ENCODE peak calls at places on chromosomes 11 and 22, in five cellular contexts. G is transverse colon, T is brain microvascular endothelial cell, X is left ventricle myocardium inferior, L is upper lobe of right lung. N is an unnamed sample. For H3K27me3, the result is how much of the 10 kb centered on the place peaks cover.

GRCh38 chr22:27617214-27617881 is 184.2 kb downstream of the MN1 start:
- DNase-seq in X (no peak), T (no peak), L (no peak), G (no peak), N (no peak)

GRCh38 chr11:120131941-120132644 is 5.8 kb downstream of the TRIM29 start:
- DNase-seq in G (peak), L (peak), X (peak), T (no peak), N (no peak)

GRCh38 chr11:66546966-66547661 is 411 bp downstream of the ACTN3 start:
- DNase-seq in T (no peak), L (no peak), X (no peak), G (no peak), N (no peak)

GRCh38 chr11:27718346-27718852 is 18.1 kb upstream of the BDNF start:
- DNase-seq in X (no peak), G (peak), T (peak), L (no peak), N (peak)

GRCh38 chr11:112255075-112255739 is 5.5 kb downstream of the PLET1 start:
- DNase-seq in L (no peak), X (no peak), T (peak), G (no peak), N (no peak)

GRCh38 chr22:27576815-27577564 is 224.6 kb downstream of the MN1 start:
- DNase-seq in T (peak), G (no peak), L (no peak), X (peak), N (no peak)

GRCh38 chr11:119298726-119299125 is 18.2 kb downstream of the MCAM start:
- DNase-seq in T (no peak), X (peak), G (no peak), L (no peak), N (no peak)

GRCh38 chr11:67584881-67585873 is 1.6 kb downstream of the GSTP1 start:
- DNase-seq in G (no peak), L (no peak), X (no peak), T (no peak), N (peak)

GRCh38 chr11:47060807-47061206 is 115.9 kb downstream of the ARFGAP2 start:
- DNase-seq in G (no peak), T (no peak), L (no peak), X (no peak), N (no peak)

GRCh38 chr22:47548953-47549740 is 786.7 kb downstream of the TBC1D22A start:
- DNase-seq in X (no peak), L (no peak), G (no peak), T (no peak), N (no peak)

GRCh38 chr22:38314140-38314991 is 2.9 kb downstream of the CSNK1E start:
- DNase-seq in G (peak), L (no peak), T (no peak), X (no peak), N (no peak)

GRCh38 chr11:111878385-111878765 is 590 bp downstream of the FDXACB1 start:
- DNase-seq in G (no peak), T (no peak), X (no peak), L (no peak), N (no peak)

GRCh38 chr11:63917685-63918523 is 940 bp upstream of the RCOR2 start:
- DNase-seq in L (no peak), G (peak), X (peak), T (no peak), N (peak)

GRCh38 chr22:29167032-29167911 is 38.4 kb upstream of the EMID1 start:
- DNase-seq in G (no peak), X (no peak), L (no peak), T (no peak), N (no peak)

GRCh38 chr22:20786536-20786979 is 12.6 kb downstream of the SERPIND1 start:
- DNase-seq in L (no peak), X (no peak), T (no peak), G (no peak), N (no peak)

GRCh38 chr11:119892311-119892808 is 163.4 kb upstream of the NECTIN1 start:
- DNase-seq in G (no peak), T (no peak), X (peak), L (no peak), N (no peak)

GRCh38 chr22:50575426-50575941 is 2.7 kb downstream of the CPT1B start:
- DNase-seq in X (no peak), G (no peak), T (no peak), L (no peak), N (no peak)

GRCh38 chr11:60867871-60868681 is 734 bp downstream of the ZP1 start:
- DNase-seq in X (no peak), T (no peak), L (peak), G (no peak), N (no peak)

GRCh38 chr22:49779226-49779625 is 48.4 kb downstream of the BRD1 start:
- DNase-seq in G (no peak), T (no peak), X (peak), L (no peak), N (no peak)

GRCh38 chr11:125272092-125272491 is 107.5 kb downstream of the PKNOX2 start:
- DNase-seq in G (no peak), T (peak), X (no peak), L (no peak), N (no peak)

GRCh38 chr11:70472240-70472639 is 73.9 kb downstream of the CTTN start:
- DNase-seq in L (peak), T (no peak), X (no peak), G (no peak), N (no peak)

GRCh38 chr22:28768701-28769393 is 3.6 kb upstream of the CCDC117 start:
- DNase-seq in X (no peak), T (no peak), L (no peak), G (no peak), N (no peak)

GRCh38 chr11:43986881-43987280 is 44.4 kb downstream of the C11orf96 start:
- DNase-seq in T (no peak), L (no peak), X (no peak), G (no peak), N (no peak)
- H3K27me3 ChIP-seq in T (under half), L (under half), X (under half), G (under half), N (under half)

DNA sequence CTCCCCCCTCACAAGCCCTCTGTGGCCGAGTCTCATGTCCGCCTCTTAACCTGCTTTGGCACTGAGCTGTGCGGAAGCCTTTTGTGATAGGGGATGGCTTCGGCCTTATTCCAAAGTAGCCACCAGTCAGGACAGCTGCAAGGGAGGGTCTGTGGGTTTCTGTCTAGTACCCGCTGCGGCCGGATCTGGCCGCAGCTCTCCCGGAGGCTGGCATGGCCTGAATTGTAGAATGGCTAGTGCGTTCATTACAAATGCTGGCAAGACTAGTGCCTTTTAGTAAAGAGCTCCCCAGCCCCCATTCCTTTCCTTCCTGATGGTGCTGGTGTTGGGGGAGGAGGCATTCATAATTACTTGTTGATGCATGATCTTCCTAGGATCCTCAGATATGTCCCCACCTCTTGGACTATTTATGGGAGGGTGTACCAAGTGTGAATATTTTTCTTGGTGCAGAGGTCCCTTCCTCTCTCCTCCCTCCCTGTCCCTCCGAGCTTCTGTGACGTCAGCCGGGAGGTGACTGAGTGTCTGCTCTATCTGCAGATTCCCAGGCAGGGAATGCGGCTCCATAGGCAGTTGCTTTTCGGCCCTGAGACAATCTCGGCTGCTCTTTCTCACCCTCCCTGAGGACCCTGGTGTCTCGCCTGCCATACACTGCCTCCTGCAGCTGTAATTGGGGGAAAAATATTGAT is 108.7 kb upstream of the E2F8 start:
- DNase-seq in L (no peak), X (no peak), G (no peak), T (no peak), N (no peak)
- H3K27me3 ChIP-seq in L (under half), X (half or more), G (half or more), T (under half), N (half or more)

DNA sequence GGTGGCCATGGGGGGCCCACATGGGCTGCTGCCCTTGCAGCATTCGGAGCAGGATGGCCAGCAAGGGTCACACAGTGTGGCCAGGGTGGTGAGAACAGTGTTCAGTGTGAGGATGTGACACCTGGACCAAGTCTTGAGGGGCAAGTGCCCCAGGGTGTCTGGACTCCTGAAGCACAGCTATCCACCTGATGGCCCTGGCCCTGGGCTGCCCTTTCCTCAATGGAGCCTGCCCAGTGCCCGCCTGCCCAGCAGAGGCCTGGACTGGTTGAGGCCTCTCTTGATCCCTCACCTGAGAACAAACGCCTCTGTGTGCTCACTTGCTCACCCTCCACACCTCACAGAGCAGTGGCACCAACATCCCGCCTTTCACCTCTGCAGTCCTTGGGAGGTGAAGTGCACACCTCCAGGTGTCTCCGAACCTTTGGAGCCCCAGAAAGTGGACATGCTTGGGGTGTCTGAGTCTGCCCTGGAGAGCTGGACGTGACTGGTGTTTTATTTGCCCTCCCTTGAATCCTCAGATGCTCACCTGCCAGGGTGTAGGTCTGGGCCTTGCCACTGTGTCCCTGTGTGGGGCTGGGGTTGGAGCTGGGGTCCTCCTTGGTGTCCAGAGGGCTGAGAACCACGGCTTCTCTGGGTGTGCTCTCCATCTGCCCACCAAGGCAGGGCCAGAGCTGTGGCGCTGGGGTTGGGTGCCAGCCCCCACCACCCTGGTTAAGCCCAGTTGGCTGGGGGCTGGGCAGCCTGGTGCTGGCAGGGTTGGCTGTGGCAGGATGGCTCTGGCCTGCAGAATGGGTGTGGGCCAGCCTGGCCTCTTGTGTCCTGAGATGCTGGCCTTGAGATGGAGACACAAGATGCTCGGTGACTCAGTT is 3.8 kb upstream of the MUC2 start:
- DNase-seq in T (no peak), G (no peak), L (peak), X (no peak), N (peak)
- H3K27me3 ChIP-seq in T (under half), G (under half), L (under half), X (under half), N (under half)

DNA sequence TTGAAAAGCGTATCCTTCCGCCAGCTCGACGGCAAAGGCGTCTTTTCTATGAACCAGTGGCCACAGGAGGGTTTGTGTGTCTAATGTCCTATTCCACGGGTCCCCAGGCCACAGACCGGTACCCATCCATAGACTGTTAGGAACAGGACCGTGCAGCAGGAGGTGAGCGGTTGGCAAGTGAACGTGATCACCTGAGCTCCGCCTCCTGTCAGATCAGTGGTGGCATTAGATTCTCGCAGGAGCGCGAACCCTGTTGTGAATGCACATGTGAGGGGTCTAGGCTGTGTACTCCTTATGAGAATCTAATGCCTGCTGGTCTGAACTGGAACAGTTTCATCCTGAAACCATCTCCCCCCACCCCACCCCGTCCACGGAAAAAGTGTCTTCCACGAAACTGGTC is 62.7 kb upstream of the KCNQ1OT1 start:
- DNase-seq in G (no peak), L (peak), X (no peak), T (no peak), N (no peak)
- H3K27me3 ChIP-seq in G (under half), L (under half), X (under half), T (under half), N (under half)